ENCODE peak calls at places on chromosomes 13 and 19, in nine cellular contexts. O is fibroblast of mammary gland; W is NCI-H524; Q is fibroblast of lung; U is PC-9; E is GM03348; F is stimulated activated CD4-positive, alpha-beta T cell treated with anti-CD3 and anti-CD28 coated beads, TNF-alpha, amount 100 ng/mL, for 1 hour; T is T-helper 1 cell; H is NCI-H1694 treated with DMSO at 0.1 percent for 48 hours. J is an unnamed sample.

GRCh38 chr13:111177803-111178389 is 62.8 kb downstream of the ARHGEF7 start:
- DNase-seq in F (no peak), O (peak), T (no peak), H (no peak), E (no peak), Q (peak), U (peak), W (no peak), J (peak)

GRCh38 chr13:47215741-47216140 is 318.9 kb upstream of the HTR2A start:
- DNase-seq in F (no peak), Q (peak), O (peak), H (no peak), U (no peak), T (no peak), W (no peak), E (peak), J (no peak)

GRCh38 chr13:75416327-75417005 is 65.5 kb downstream of the TBC1D4 start:
- DNase-seq in U (no peak), W (no peak), E (no peak), O (peak), Q (no peak), T (no peak), F (no peak), H (no peak), J (no peak)

GRCh38 chr19:47260476-47260875 is 4.2 kb downstream of the CCDC9 start:
- DNase-seq in E (no peak), O (no peak), F (no peak), U (peak), H (no peak), T (no peak), W (no peak), Q (no peak), J (no peak)

GRCh38 chr13:52651880-52652169 is 811 bp upstream of the SUGT1 start:
- DNase-seq in W (peak), H (no peak), F (no peak), T (no peak), U (no peak), Q (no peak), O (no peak), E (peak), J (no peak)

GRCh38 chr13:71303144-71303543 is 563.9 kb downstream of the DACH1 start:
- DNase-seq in H (no peak), Q (no peak), T (no peak), W (peak), F (no peak), E (no peak), O (no peak), U (no peak), J (no peak)

GRCh38 chr19:55546822-55547614 is 1.7 kb upstream of the SBK3 start:
- DNase-seq in W (no peak), T (no peak), U (peak), H (no peak), E (peak), Q (peak), F (no peak), O (peak), J (peak)

GRCh38 chr19:47447470-47448359 is 24.0 kb downstream of the SLC8A2 start:
- DNase-seq in O (peak), E (peak), Q (peak), F (no peak), T (no peak), W (peak), U (no peak), H (no peak), J (peak)

GRCh38 chr19:33282036-33282686 is 20.2 kb downstream of the CEBPA start:
- DNase-seq in U (no peak), Q (no peak), T (no peak), W (no peak), H (no peak), E (no peak), F (no peak), O (no peak), J (no peak)

GRCh38 chr13:19927117-19927734 is 31.3 kb upstream of the ZMYM2 start:
- DNase-seq in Q (peak), H (peak), T (no peak), U (peak), E (peak), O (peak), W (peak), F (no peak), J (peak)

GRCh38 chr19:2089001-2089711 is 7.0 kb downstream of the MOB3A start:
- DNase-seq in Q (no peak), W (no peak), T (no peak), U (no peak), F (no peak), H (no peak), E (no peak), O (peak), J (peak)

GRCh38 chr19:41537789-41538188 is 38.2 kb upstream of the CEACAM21 start:
- DNase-seq in H (peak), T (no peak), W (no peak), E (peak), U (no peak), Q (peak), O (peak), F (no peak), J (peak)

GRCh38 chr19:40693150-40693788 is 2.8 kb upstream of the NUMBL start:
- DNase-seq in U (no peak), E (no peak), H (peak), T (no peak), W (no peak), F (no peak), Q (no peak), O (no peak), J (no peak)

GRCh38 chr19:3151563-3152430 is 16.0 kb downstream of the GNA15 start:
- DNase-seq in W (no peak), H (no peak), U (no peak), T (no peak), E (no peak), F (no peak), O (no peak), Q (no peak), J (no peak)

GRCh38 chr19:4431808-4432674 is 25.6 kb downstream of the UBXN6 start:
- DNase-seq in O (no peak), W (no peak), Q (no peak), H (no peak), U (no peak), T (no peak), F (no peak), E (no peak), J (no peak)

GRCh38 chr19:12606796-12607195 is 3.8 kb downstream of the ZNF490 start:
- DNase-seq in H (no peak), F (no peak), U (peak), O (no peak), Q (no peak), T (no peak), W (no peak), E (no peak), J (no peak)

GRCh38 chr13:114112231-114112825 is 20.1 kb downstream of the RASA3 start:
- DNase-seq in E (no peak), O (no peak), U (no peak), F (no peak), W (no peak), Q (peak), H (no peak), T (no peak), J (no peak)

GRCh38 chr13:65034266-65034665 is 2195.9 kb downstream of the PCDH9 start:
- DNase-seq in H (no peak), W (no peak), U (no peak), F (no peak), E (no peak), T (no peak), O (no peak), Q (no peak), J (no peak)

GRCh38 chr19:30249911-30250310 is 122.3 kb upstream of the ZNF536 start:
- DNase-seq in W (no peak), E (peak), T (no peak), H (no peak), U (no peak), Q (no peak), O (no peak), F (no peak), J (no peak)

GRCh38 chr13:59492030-59492636 is 671.6 kb downstream of the DIAPH3 start:
- DNase-seq in F (no peak), U (no peak), T (no peak), Q (no peak), H (no peak), O (no peak), E (no peak), W (no peak), J (peak)

GRCh38 chr19:52585101-52585500 is 15.0 kb downstream of the ZNF701 start:
- DNase-seq in W (no peak), E (no peak), T (no peak), O (peak), U (no peak), Q (peak), F (no peak), H (no peak), J (no peak)

GRCh38 chr13:40665061-40665753 is 1.2 kb downstream of the FOXO1 start:
- DNase-seq in O (no peak), H (no peak), E (peak), F (no peak), T (peak), Q (no peak), U (no peak), W (peak), J (no peak)

GRCh38 chr13:51764184-51765141 is 39.5 kb downstream of the DHRS12 start:
- DNase-seq in T (peak), Q (peak), E (peak), F (no peak), H (no peak), O (peak), U (no peak), W (no peak), J (peak)

GRCh38 chr19:37986048-37986750 is 79.2 kb downstream of the SIPA1L3 start:
- DNase-seq in W (no peak), O (no peak), E (no peak), T (no peak), H (no peak), F (no peak), U (no peak), Q (no peak), J (no peak)

GRCh38 chr19:57992841-57993240 is 9.8 kb downstream of the ZNF606 start:
- DNase-seq in T (no peak), O (no peak), E (no peak), W (no peak), U (no peak), F (no peak), H (no peak), Q (no peak), J (no peak)

GRCh38 chr13:109743706-109744453 is 42.5 kb downstream of the IRS2 start:
- DNase-seq in E (peak), T (no peak), F (no peak), Q (peak), H (peak), O (peak), U (peak), W (peak), J (peak)

GRCh38 chr13:112969692-112970338 is 801 bp downstream of the MCF2L start:
- DNase-seq in F (no peak), E (no peak), O (no peak), T (no peak), H (no peak), Q (no peak), W (peak), U (no peak), J (no peak)

GRCh38 chr19:4877753-4878490 is 10.5 kb upstream of the PLIN3 start:
- DNase-seq in W (no peak), H (no peak), T (no peak), U (no peak), F (no peak), O (no peak), E (no peak), Q (no peak), J (no peak)

GRCh38 chr13:39263033-39263432 is 224.8 kb downstream of the NHLRC3 start:
- DNase-seq in T (no peak), W (peak), O (peak), H (peak), F (no peak), E (peak), U (no peak), Q (peak), J (peak)

GRCh38 chr13:78978381-78978998 is 319.5 kb upstream of the OBI1 start:
- DNase-seq in H (peak), O (peak), U (peak), F (no peak), T (no peak), E (peak), W (peak), Q (peak), J (peak)

GRCh38 chr19:15331419-15332310 is 674 bp downstream of the BRD4 start:
- DNase-seq in E (peak), Q (peak), F (peak), T (peak), W (peak), O (peak), U (no peak), H (no peak), J (no peak)

GRCh38 chr19:24127601-24128000 is 40.6 kb downstream of the ZNF254 start:
- DNase-seq in T (no peak), W (no peak), Q (no peak), H (no peak), F (no peak), O (no peak), E (no peak), U (no peak), J (no peak)

GRCh38 chr19:2487780-2488330 is 11.9 kb downstream of the GADD45B start:
- DNase-seq in T (no peak), E (no peak), W (no peak), F (no peak), O (no peak), H (no peak), U (no peak), Q (no peak), J (no peak)

GRCh38 chr19:13929956-13930355 is 8.3 kb downstream of the PODNL1 start:
- DNase-seq in U (no peak), W (no peak), Q (no peak), F (no peak), T (no peak), O (no peak), H (no peak), E (peak), J (no peak)

GRCh38 chr19:57052102-57052501 is 67.7 kb upstream of the USP29 start:
- DNase-seq in O (no peak), E (no peak), U (no peak), Q (no peak), F (no peak), H (no peak), W (no peak), T (no peak), J (no peak)

GRCh38 chr13:39379118-39379517 is 223.9 kb downstream of the LHFPL6 start:
- DNase-seq in U (no peak), T (no peak), O (no peak), F (no peak), E (no peak), H (no peak), Q (no peak), W (no peak), J (no peak)

J was measured in endothelial cell of umbilical vein.